ENCODE peak calls at places on chromosomes 16 and 17, in ten cellular contexts. T is HepG2, R is endothelial cell of umbilical vein, Z is heart left ventricle, U is transverse colon, P is HCT116, L is adrenal gland, M is suprapubic skin, O is uterus, F is vagina. H is an unnamed sample.
A peak's percentile ranks its signal among the peaks of the same experiment; 100 is the strongest.

GRCh38 chr17:57288753-57289121 is 32.4 kb downstream of the MSI2 start:
- DNase-seq in Z (no peak), U (no peak), T (no peak), F (no peak), M (no peak), R (no peak), L (no peak), O (no peak), P (no peak), H (no peak)

GRCh38 chr16:87027056-87027616 is 290.1 kb downstream of the C16orf95 start:
- DNase-seq in F (no peak), L (no peak), U (no peak), Z (no peak), R (no peak), P (no peak), O (no peak), M (no peak), T (no peak), H (no peak)

GRCh38 chr16:65782537-65783290 is 583.8 kb upstream of the CDH5 start:
- DNase-seq in R (peak; percentile 42), M (no peak), O (no peak), F (no peak), U (no peak), T (no peak), L (peak; percentile 39), P (no peak), Z (no peak), H (peak; percentile 22)

GRCh38 chr16:70688266-70688742 is 2.5 kb upstream of the MTSS2 start:
- DNase-seq in L (no peak), F (no peak), O (peak; percentile 76), P (no peak), M (no peak), T (no peak), U (peak; percentile 57), R (peak; percentile 88), Z (peak; percentile 84), H (peak; percentile 95)

GRCh38 chr17:75688209-75688771 is 21.2 kb downstream of the SAP30BP start:
- DNase-seq in L (no peak), M (no peak), P (no peak), T (no peak), O (no peak), R (peak; percentile 85), U (no peak), F (no peak), Z (no peak), H (no peak)

GRCh38 chr17:49365667-49366066 is 3.6 kb upstream of the ZNF652 start:
- DNase-seq in P (peak; percentile 65), U (no peak), M (no peak), Z (no peak), F (no peak), R (no peak), O (no peak), L (peak; percentile 32), T (peak; percentile 56), H (peak; percentile 54)

GRCh38 chr16:50602126-50602525 is 53.9 kb downstream of the NKD1 start:
- DNase-seq in T (no peak), F (no peak), L (no peak), P (no peak), R (no peak), M (no peak), Z (peak; percentile 7), O (no peak), U (no peak), H (no peak)

GRCh38 chr16:21994856-21995465 is 6.0 kb downstream of the PDZD9 start:
- DNase-seq in Z (no peak), F (no peak), M (no peak), O (no peak), P (no peak), R (no peak), U (no peak), L (no peak), T (peak; percentile 44), H (no peak)

GRCh38 chr16:66057056-66057455 is 309.4 kb upstream of the CDH5 start:
- DNase-seq in M (no peak), T (no peak), U (peak; percentile 29), L (no peak), R (no peak), Z (no peak), P (no peak), O (no peak), F (peak; percentile 46), H (peak; percentile 88)

GRCh38 chr17:40071720-40072480 is 9.1 kb downstream of the THRA start:
- DNase-seq in F (no peak), P (no peak), R (peak; percentile 76), L (peak; percentile 87), O (peak; percentile 68), T (peak; percentile 46), Z (peak; percentile 83), U (peak; percentile 89), M (no peak), H (peak; percentile 96)

GRCh38 chr17:32007463-32008298 is 498 bp downstream of the LRRC37B start:
- DNase-seq in R (peak; percentile 48), O (peak; percentile 27), M (no peak), T (no peak), F (no peak), U (peak; percentile 28), P (no peak), L (peak; percentile 44), Z (no peak), H (no peak)

GRCh38 chr16:23466162-23466885 is 13.3 kb upstream of the COG7 start:
- DNase-seq in Z (no peak), M (no peak), F (no peak), R (peak; percentile 45), P (no peak), T (no peak), O (no peak), U (no peak), L (peak; percentile 34), H (no peak)

GRCh38 chr16:23464196-23464595 is 11.2 kb upstream of the COG7 start:
- DNase-seq in T (no peak), Z (no peak), U (no peak), R (no peak), L (no peak), M (no peak), F (no peak), O (no peak), P (no peak), H (no peak)

GRCh38 chr16:23469814-23470213 is 16.8 kb upstream of the COG7 start:
- DNase-seq in R (no peak), F (no peak), L (peak; percentile 59), M (no peak), Z (no peak), P (peak; percentile 33), U (no peak), O (no peak), T (no peak), H (no peak)

GRCh38 chr16:23465179-23465578 is 12.2 kb upstream of the COG7 start:
- DNase-seq in Z (no peak), O (no peak), R (no peak), M (no peak), T (no peak), P (no peak), F (no peak), L (no peak), U (no peak), H (no peak)
- H3K4me3 ChIP-seq in Z (no peak overlapping the region), O (no peak overlapping the region), R (no peak overlapping the region), M (no peak overlapping the region), T (no peak overlapping the region), P (no peak overlapping the region), F (no peak overlapping the region), L (no peak overlapping the region), U (no peak overlapping the region), H (no peak overlapping the region)

GRCh38 chr16:56190903-56191806 is at the start of gene GNAO1:
- DNase-seq in L (peak; percentile 60), P (no peak), M (peak; percentile 78), U (peak; percentile 56), O (peak; percentile 72), F (no peak), T (no peak), Z (peak; percentile 86), R (peak; percentile 12), H (peak; percentile 87)
- TF ChIP-seq POLR2A in L (no peak), P (no peak), M (no peak), U (no peak), O (no peak), F (no peak), T (no peak), Z (no peak), R (no peak), H (no peak)

DNA sequence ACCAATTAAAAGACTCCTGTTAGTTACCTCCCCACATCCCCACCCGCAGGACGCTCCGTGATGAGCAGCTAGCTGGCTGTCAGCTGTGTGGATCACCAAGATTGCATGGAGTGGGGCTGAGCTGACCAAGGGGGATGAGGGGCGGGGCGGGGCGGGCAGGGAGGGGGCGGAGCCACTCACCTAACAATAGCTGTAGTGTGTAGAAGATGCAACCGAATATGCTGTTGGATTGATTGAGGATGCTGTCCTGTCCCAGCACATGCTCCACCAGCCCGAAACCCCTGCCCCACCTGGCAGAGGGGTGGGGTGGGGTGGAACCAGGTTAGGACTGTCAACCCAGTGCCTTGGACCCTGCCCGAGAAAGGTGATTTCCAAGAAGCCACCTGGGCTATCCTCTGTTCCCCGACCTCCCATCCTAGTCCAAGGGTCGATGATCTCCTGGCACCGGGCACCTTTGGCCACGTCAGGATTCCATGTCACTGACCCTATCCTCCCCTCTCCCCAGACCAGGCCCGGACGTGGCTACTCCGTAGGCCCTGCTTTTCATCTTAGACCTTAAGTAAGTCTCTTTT is 1.4 kb downstream of the VKORC1 start:
- DNase-seq in R (no peak), O (no peak), L (no peak), F (no peak), M (no peak), T (peak; percentile 74), P (no peak), Z (no peak), U (peak; percentile 33), H (no peak)
- H3K4me3 ChIP-seq in R (no peak overlapping the region), O (no peak overlapping the region), L (no peak overlapping the region), F (peak overlapping the region; percentile 80), M (peak overlapping the region; percentile 87), T (peak overlapping the region; percentile 80), P (peak overlapping the region; percentile 98), Z (peak overlapping the region; percentile 86), U (no peak overlapping the region), H (peak overlapping the region; percentile 11)

GRCh38 chr17:35141681-35142466 is at the start of gene NLE1:
- DNase-seq in U (peak; percentile 84), O (peak; percentile 82), M (peak; percentile 91), R (peak; percentile 80), Z (peak; percentile 91), F (no peak), P (peak; percentile 71), L (peak; percentile 77), T (peak; percentile 65), H (peak; percentile 95)
- TF ChIP-seq POLR2A in U (peak; percentile 33), O (no peak), M (no peak), R (peak; percentile 73), Z (no peak), F (no peak), P (no peak), L (no peak), T (peak; percentile 75), H (no peak)